ENCODE peak calls at places on chromosomes 13 and 19, in nine cellular contexts. B, Q, S, X, R, F, D, O and I are unnamed samples.

GRCh38 chr13:38872693-38873092 is 117.9 kb downstream of the STOML3 start:
- DNase-seq in B (no peak), Q (peak), S (peak), X (peak), R (no peak), F (peak), D (peak), O (no peak), I (no peak)

GRCh38 chr19:34408421-34408820 is 4.2 kb downstream of the PDCD2L start:
- DNase-seq in B (no peak), Q (no peak), S (no peak), X (no peak), R (no peak), F (no peak), D (no peak), O (no peak), I (no peak)

GRCh38 chr19:38039966-38040365 is 133.0 kb downstream of the SIPA1L3 start:
- DNase-seq in B (no peak), Q (no peak), S (peak), X (no peak), R (no peak), F (peak), D (peak), O (no peak), I (no peak)

GRCh38 chr19:2852598-2852997 is 11.3 kb downstream of the ZNF555 start:
- DNase-seq in B (no peak), Q (no peak), S (no peak), X (no peak), R (no peak), F (no peak), D (no peak), O (no peak), I (no peak)

GRCh38 chr19:16301999-16302694 is 22.5 kb upstream of the KLF2 start:
- DNase-seq in B (no peak), Q (no peak), S (peak), X (no peak), R (no peak), F (peak), D (peak), O (peak), I (no peak)

GRCh38 chr13:85738696-85739320 is 60.4 kb downstream of the SLITRK6 start:
- DNase-seq in B (no peak), Q (no peak), S (no peak), X (no peak), R (no peak), F (peak), D (no peak), O (no peak), I (no peak)

GRCh38 chr13:33235564-33235963 is 50.0 kb downstream of the STARD13 start:
- DNase-seq in B (no peak), Q (no peak), S (no peak), X (no peak), R (no peak), F (no peak), D (no peak), O (no peak), I (no peak)

GRCh38 chr13:77579971-77580370 is 44.5 kb downstream of the SCEL start:
- DNase-seq in B (no peak), Q (no peak), S (no peak), X (no peak), R (no peak), F (no peak), D (no peak), O (no peak), I (no peak)

GRCh38 chr19:37304884-37305255 is 66.0 kb upstream of the ZNF527 start:
- DNase-seq in B (no peak), Q (no peak), S (no peak), X (no peak), R (peak), F (no peak), D (no peak), O (no peak), I (no peak)

GRCh38 chr13:113936166-113936565 is 37.7 kb downstream of the C13orf46 start:
- DNase-seq in B (no peak), Q (no peak), S (no peak), X (no peak), R (no peak), F (no peak), D (no peak), O (no peak), I (no peak)

GRCh38 chr19:17079710-17080440 is 4.3 kb downstream of the MYO9B start:
- DNase-seq in B (peak), Q (peak), S (peak), X (no peak), R (peak), F (peak), D (peak), O (peak), I (peak)

GRCh38 chr19:47418595-47419036 is 711 bp downstream of the MEIS3 start:
- DNase-seq in B (no peak), Q (no peak), S (no peak), X (no peak), R (no peak), F (no peak), D (no peak), O (no peak), I (no peak)

GRCh38 chr19:45901912-45902650 is at the start of gene MYPOP:
- DNase-seq in B (no peak), Q (no peak), S (no peak), X (peak), R (no peak), F (no peak), D (no peak), O (no peak), I (no peak)
- TF ChIP-seq POLR2A in B (no peak), Q (no peak), S (peak), X (peak), R (no peak), F (no peak), D (peak), O (no peak), I (no peak)

DNA sequence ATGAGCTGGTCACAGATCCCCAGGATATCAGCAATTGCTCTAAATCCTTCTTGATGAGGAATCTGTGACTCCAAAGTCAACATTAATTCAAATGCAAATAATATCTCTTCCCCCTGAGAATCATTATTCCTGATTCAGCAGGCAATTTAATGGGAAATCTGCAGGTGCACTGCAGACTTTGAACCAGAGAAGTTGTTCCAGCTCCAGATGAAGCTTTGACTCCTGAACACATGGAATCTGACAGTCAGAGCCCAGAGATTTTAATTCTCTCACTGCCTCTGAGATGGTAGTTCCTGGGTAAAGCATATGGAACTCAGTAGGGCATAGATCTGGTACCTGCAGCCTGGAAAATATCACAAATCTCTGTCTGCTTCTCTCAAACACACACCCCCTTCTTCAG is 486.6 kb downstream of the FOXO1 start:
- DNase-seq in B (no peak), Q (no peak), S (no peak), X (no peak), R (no peak), F (no peak), D (no peak), O (no peak), I (no peak)
- TF ChIP-seq POLR2A in B (no peak), Q (no peak), S (no peak), X (no peak), R (no peak), F (no peak), D (no peak), O (no peak), I (no peak)

GRCh38 chr13:26221721-26222522 is at the start of gene RNF6:
- DNase-seq in B (peak), Q (peak), S (peak), X (peak), R (peak), F (peak), D (peak), O (peak), I (peak)

GRCh38 chr13:26219726-26220125 is 2.4 kb downstream of the RNF6 start:
- DNase-seq in B (no peak), Q (no peak), S (no peak), X (no peak), R (no peak), F (peak), D (no peak), O (no peak), I (no peak)

GRCh38 chr13:26221399-26221720 is 754 bp downstream of the RNF6 start:
- DNase-seq in B (no peak), Q (no peak), S (no peak), X (no peak), R (no peak), F (no peak), D (peak), O (no peak), I (no peak)

GRCh38 chr13:26220575-26220974 is 1.5 kb downstream of the RNF6 start:
- DNase-seq in B (no peak), Q (no peak), S (no peak), X (peak), R (no peak), F (peak), D (no peak), O (no peak), I (no peak)

DNA sequence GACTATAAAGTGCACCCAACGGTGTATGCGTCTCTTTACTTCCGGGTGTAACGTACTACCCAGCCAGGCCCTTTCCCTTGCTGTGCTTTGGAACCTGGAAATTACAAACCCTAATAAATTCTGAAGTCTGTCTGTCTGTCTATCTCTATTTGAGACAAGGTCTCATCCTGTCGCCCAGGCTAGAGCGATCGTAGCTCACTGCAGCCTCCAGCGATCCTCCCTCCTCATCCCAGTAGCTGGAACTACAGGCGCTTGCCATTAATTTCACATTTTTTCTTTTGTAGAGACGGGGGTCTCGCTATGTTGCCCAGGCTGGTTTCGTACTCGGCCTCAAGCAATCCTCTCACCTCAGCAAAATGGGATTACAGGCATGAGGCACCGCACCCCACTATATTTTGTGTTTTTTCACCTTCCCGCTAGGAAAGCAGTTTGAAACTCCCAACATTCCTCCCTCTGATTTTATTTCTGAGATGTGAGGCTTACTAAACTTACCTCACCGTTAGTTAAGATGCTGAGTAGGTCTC is 471 bp upstream of the RNF6 start:
- DNase-seq in B (no peak), Q (no peak), S (no peak), X (no peak), R (no peak), F (no peak), D (peak), O (no peak), I (no peak)
- TF ChIP-seq POLR2A in B (no peak), Q (no peak), S (no peak), X (no peak), R (no peak), F (no peak), D (no peak), O (no peak), I (no peak)

GRCh38 chr19:13478576-13478975 is 27.7 kb downstream of the CACNA1A start:
- DNase-seq in B (no peak), Q (no peak), S (no peak), X (no peak), R (no peak), F (no peak), D (no peak), O (no peak), I (no peak)
- TF ChIP-seq POLR2A in B (no peak), Q (no peak), S (no peak), X (no peak), R (no peak), F (no peak), D (no peak), O (no peak), I (no peak)

GRCh38 chr13:42039457-42039945 is 8.9 kb upstream of the DGKH start:
- DNase-seq in B (no peak), Q (no peak), S (peak), X (no peak), R (no peak), F (no peak), D (no peak), O (no peak), I (no peak)

GRCh38 chr13:42040730-42041016 is 7.8 kb upstream of the DGKH start:
- DNase-seq in B (no peak), Q (no peak), S (no peak), X (no peak), R (no peak), F (no peak), D (no peak), O (no peak), I (no peak)

GRCh38 chr13:42038661-42039456 is 9.6 kb upstream of the DGKH start:
- DNase-seq in B (no peak), Q (no peak), S (no peak), X (no peak), R (no peak), F (peak), D (no peak), O (no peak), I (no peak)

GRCh38 chr13:42041017-42041683 is 7.3 kb upstream of the DGKH start:
- DNase-seq in B (no peak), Q (peak), S (peak), X (peak), R (no peak), F (peak), D (peak), O (peak), I (no peak)

DNA sequence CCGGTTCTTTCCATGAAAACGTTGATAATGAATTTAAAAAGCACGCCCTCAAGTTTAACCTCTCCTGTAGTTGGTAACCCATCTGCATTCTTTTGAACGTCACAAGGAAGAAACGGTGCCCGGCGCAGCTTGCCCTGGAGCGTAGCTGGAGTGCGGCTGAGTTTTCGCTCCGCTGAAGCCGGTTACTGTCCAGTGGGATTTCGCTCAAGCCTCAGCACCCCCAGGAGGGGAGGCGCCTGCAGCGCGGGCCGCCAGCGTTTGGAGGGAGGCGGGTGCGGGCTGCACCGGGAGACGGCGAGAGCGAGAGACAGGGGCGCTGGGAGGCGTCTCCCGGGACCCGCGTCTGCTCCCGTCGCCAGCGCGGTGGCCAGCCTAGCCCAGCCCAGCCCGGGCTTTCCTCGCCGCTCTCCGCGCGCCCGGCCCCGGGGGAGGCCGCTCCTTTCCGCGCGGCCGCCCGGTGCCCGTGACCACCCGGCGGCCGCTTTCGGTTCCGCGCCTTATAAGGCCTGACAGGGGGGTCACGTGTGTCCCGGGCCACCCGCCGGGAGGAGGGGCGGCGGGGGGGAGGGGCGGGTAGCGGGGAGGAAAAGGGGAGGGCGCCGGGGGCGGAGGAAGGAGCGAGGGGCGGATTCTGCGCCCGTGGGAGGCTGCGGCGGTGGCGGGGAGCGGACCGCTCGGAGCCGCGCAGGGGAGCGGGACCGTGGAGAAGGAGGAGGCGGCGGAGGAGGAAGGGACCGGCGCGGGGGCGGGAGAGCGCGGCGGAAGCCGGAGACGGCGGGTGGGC is 8.3 kb upstream of the DGKH start:
- DNase-seq in B (peak), Q (peak), S (peak), X (peak), R (peak), F (peak), D (peak), O (peak), I (peak)
- TF ChIP-seq POLR2A in B (peak), Q (peak), S (peak), X (peak), R (no peak), F (peak), D (peak), O (no peak), I (peak)

GRCh38 chr13:24921881-24922280 is 157.9 kb downstream of the RNF17 start:
- DNase-seq in B (no peak), Q (no peak), S (no peak), X (no peak), R (no peak), F (no peak), D (no peak), O (no peak), I (no peak)
- TF ChIP-seq POLR2A in B (no peak), Q (no peak), S (no peak), X (no peak), R (no peak), F (no peak), D (no peak), O (no peak), I (no peak)

DNA sequence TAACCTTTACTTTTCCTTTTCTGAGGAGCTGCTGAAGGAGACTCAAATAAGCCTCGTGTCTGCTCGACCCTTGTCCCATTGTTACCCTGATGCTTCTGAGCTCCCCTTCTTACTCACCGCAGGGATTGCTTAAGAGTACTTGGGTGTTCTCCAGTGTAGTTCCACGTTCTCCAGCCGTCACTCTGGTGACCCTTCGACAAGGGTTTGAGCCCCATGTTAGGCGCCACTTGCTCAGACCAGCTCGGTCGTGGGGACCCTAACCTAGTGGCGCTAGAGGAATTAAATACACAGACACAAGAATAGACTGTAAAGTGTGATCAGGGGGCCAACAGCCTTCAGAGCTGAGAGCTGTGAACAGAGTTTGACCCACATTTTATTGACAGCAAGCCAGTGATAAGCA is 10.3 kb downstream of the ZNF480 start:
- DNase-seq in B (no peak), Q (no peak), S (peak), X (peak), R (no peak), F (peak), D (no peak), O (no peak), I (no peak)
- TF ChIP-seq POLR2A in B (no peak), Q (no peak), S (no peak), X (no peak), R (no peak), F (no peak), D (no peak), O (no peak), I (no peak)